ENCODE peak calls at places on chromosomes 2 and 18, in eight cellular contexts. R is CD4-positive, alpha-beta T cell; O is lower lobe of right lung; S is Calu3; J is thyroid gland; G is HFFc6; W is IMR-90; F is GM12865. V is an unnamed sample.

GRCh38 chr2:42984617-42985016 is 192.2 kb upstream of the HAAO start:
- DNase-seq in R (no peak), O (no peak), S (no peak), J (no peak), G (no peak), W (no peak), F (no peak), V (no peak)

GRCh38 chr2:128323501-128323931 is 4.8 kb upstream of the HS6ST1 start:
- DNase-seq in R (peak; percentile 4), O (no peak), S (no peak), J (no peak), G (no peak), W (no peak), F (peak; percentile 0), V (peak; percentile 8)

GRCh38 chr2:102473020-102473419 is at the start of gene SLC9A4:
- DNase-seq in R (no peak), O (peak; percentile 48), S (peak; percentile 74), J (peak; percentile 68), G (peak; percentile 16), W (peak; percentile 36), F (peak; percentile 53), V (peak; percentile 42)

GRCh38 chr2:205161156-205161555 is 521.1 kb upstream of the NRP2 start:
- DNase-seq in R (no peak), O (no peak), S (no peak), J (no peak), G (peak; percentile 13), W (peak; percentile 26), F (no peak), V (no peak)

GRCh38 chr2:216987176-216987809 is 127.4 kb upstream of the TNP1 start:
- DNase-seq in R (no peak), O (no peak), S (no peak), J (no peak), G (no peak), W (no peak), F (no peak), V (no peak)

GRCh38 chr2:109604597-109604996 is 9.2 kb downstream of the SEPTIN10 start:
- DNase-seq in R (no peak), O (peak; percentile 78), S (peak; percentile 27), J (peak; percentile 55), G (peak; percentile 81), W (peak; percentile 92), F (no peak), V (no peak)

GRCh38 chr2:98634406-98635092 is 26.2 kb downstream of the UNC50 start:
- DNase-seq in R (peak; percentile 65), O (no peak), S (peak; percentile 8), J (no peak), G (no peak), W (no peak), F (peak; percentile 25), V (no peak)

GRCh38 chr18:7021994-7022840 is 95.4 kb downstream of the LAMA1 start:
- DNase-seq in R (no peak), O (no peak), S (peak; percentile 71), J (peak; percentile 51), G (peak; percentile 19), W (peak; percentile 43), F (peak; percentile 14), V (no peak)

GRCh38 chr2:183541766-183542165 is 417.5 kb downstream of the NUP35 start:
- DNase-seq in R (no peak), O (no peak), S (peak; percentile 3), J (no peak), G (no peak), W (no peak), F (no peak), V (no peak)

GRCh38 chr18:48929212-48929612 is 21.6 kb downstream of the SMAD7 start:
- DNase-seq in R (no peak), O (no peak), S (no peak), J (no peak), G (no peak), W (peak; percentile 33), F (no peak), V (no peak)

GRCh38 chr2:216692636-216693413 is 2.5 kb downstream of the IGFBP5 start:
- DNase-seq in R (peak; percentile 60), O (peak; percentile 74), S (peak; percentile 88), J (peak; percentile 95), G (peak; percentile 47), W (peak; percentile 81), F (peak; percentile 38), V (peak; percentile 70)

GRCh38 chr2:218671077-218671653 is 637 bp downstream of the RNF25 start:
- DNase-seq in R (no peak), O (no peak), S (no peak), J (no peak), G (peak; percentile 17), W (peak; percentile 20), F (no peak), V (no peak)

GRCh38 chr2:176637497-176638166 is 368.4 kb downstream of the MTX2 start:
- DNase-seq in R (no peak), O (peak; percentile 46), S (peak; percentile 63), J (peak; percentile 7), G (peak; percentile 62), W (peak; percentile 23), F (peak; percentile 17), V (peak; percentile 10)

GRCh38 chr2:27023740-27024139 is 9.0 kb upstream of the TMEM214 start:
- DNase-seq in R (no peak), O (no peak), S (no peak), J (no peak), G (no peak), W (no peak), F (no peak), V (no peak)

GRCh38 chr2:72112421-72112820 is 35.2 kb downstream of the CYP26B1 start:
- DNase-seq in R (no peak), O (no peak), S (no peak), J (no peak), G (peak; percentile 49), W (peak; percentile 45), F (no peak), V (no peak)

GRCh38 chr2:72109904-72110303 is 37.8 kb downstream of the CYP26B1 start:
- DNase-seq in R (no peak), O (no peak), S (no peak), J (no peak), G (no peak), W (no peak), F (no peak), V (no peak)

GRCh38 chr2:72112981-72113846 is 34.4 kb downstream of the CYP26B1 start:
- DNase-seq in R (no peak), O (no peak), S (no peak), J (no peak), G (no peak), W (no peak), F (no peak), V (no peak)

GRCh38 chr2:72109291-72109690 is 38.4 kb downstream of the CYP26B1 start:
- DNase-seq in R (no peak), O (no peak), S (no peak), J (no peak), G (no peak), W (no peak), F (no peak), V (no peak)

GRCh38 chr2:72111061-72111460 is 36.6 kb downstream of the CYP26B1 start:
- DNase-seq in R (no peak), O (no peak), S (no peak), J (no peak), G (no peak), W (no peak), F (no peak), V (no peak)
- TF ChIP-seq CTCF in R (no peak), O (no peak), S (no peak), J (no peak), G (no peak), W (no peak), F (no peak), V (no peak)

GRCh38 chr2:179422037-179422643 is 157.5 kb upstream of the SESTD1 start:
- DNase-seq in R (no peak), O (peak; percentile 73), S (peak; percentile 85), J (peak; percentile 76), G (peak; percentile 62), W (peak; percentile 77), F (peak; percentile 73), V (peak; percentile 61)
- TF ChIP-seq CTCF in R (peak; percentile 47), O (peak; percentile 69), S (peak; percentile 84), J (peak; percentile 25), G (peak; percentile 87), W (peak; percentile 89), F (peak; percentile 71), V (peak; percentile 86)

GRCh38 chr2:70546885-70547284 is 6.7 kb downstream of the TGFA start:
- DNase-seq in R (no peak), O (no peak), S (no peak), J (no peak), G (no peak), W (no peak), F (no peak), V (no peak)

GRCh38 chr2:70546376-70546775 is 7.2 kb downstream of the TGFA start:
- DNase-seq in R (no peak), O (no peak), S (no peak), J (no peak), G (no peak), W (no peak), F (no peak), V (no peak)

GRCh38 chr2:70536517-70537060 is 17.0 kb downstream of the TGFA start:
- DNase-seq in R (no peak), O (no peak), S (no peak), J (no peak), G (no peak), W (no peak), F (no peak), V (no peak)

GRCh38 chr2:70537840-70538239 is 15.8 kb downstream of the TGFA start:
- DNase-seq in R (no peak), O (no peak), S (no peak), J (no peak), G (no peak), W (no peak), F (no peak), V (no peak)

DNA sequence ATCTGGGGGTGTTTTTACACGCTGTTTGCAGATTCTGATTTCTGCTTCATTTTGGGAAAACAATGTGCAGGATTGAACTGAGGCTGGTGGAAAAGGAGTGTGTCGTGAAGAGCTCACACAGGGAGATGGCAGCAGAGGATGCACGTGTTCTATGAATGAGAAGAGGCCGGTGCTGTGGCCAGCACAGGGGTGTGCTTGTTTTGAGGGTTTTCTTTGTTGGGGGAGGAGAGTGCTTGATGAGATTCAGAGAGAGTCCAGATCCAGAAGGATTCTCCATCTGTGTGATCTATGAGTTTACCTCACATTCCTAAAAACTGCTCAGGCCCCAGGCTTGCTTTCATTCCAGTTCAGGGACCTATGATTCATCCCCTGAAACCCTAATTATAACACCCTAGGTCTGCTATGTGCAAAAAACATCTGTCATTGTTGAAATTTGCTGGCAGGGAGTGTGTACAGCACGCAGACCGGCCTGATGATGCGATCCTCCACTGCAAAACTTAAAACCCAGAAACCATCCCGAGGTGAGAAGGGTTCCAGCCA is 12.1 kb downstream of the TGFA start:
- DNase-seq in R (no peak), O (no peak), S (no peak), J (no peak), G (peak; percentile 35), W (no peak), F (no peak), V (no peak)
- TF ChIP-seq CTCF in R (no peak), O (no peak), S (no peak), J (no peak), G (no peak), W (no peak), F (no peak), V (no peak)

DNA sequence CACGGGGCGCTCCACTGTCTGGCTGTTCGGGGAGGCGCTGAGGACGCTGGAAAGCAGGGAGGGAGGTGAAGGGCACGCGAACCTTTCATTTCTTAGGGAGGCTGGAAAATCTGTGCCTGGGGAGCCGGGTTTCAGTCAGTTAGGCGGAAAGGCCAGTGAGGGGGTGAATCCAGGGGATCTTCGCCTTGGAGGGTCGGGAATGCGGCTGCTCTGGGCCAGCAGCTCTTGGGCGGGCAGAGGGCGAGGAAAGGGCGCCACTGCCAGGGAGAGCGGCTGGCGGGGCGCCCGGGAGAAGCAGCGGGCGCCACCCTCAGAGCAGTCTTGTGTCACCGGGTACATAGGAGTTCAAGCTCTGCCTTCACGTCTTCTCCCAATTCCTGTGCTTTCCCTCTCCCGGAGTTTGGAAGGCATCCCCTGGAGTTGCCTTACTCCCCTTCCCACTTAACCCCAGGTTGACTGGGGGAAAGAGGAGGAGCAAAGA is 1.4 kb downstream of the CCDC85A start:
- DNase-seq in R (no peak), O (no peak), S (peak; percentile 44), J (peak; percentile 77), G (no peak), W (no peak), F (no peak), V (no peak)
- TF ChIP-seq CTCF in R (no peak), O (no peak), S (no peak), J (no peak), G (no peak), W (no peak), F (no peak), V (no peak)

V was measured in progenitor cell of endocrine pancreas.